ENCODE peak calls at places on chromosomes 13 and 19, in eight cellular contexts. B is tibial nerve; S is GM23338; T is CD8-positive, alpha-beta T cell; J is aorta; F is PC-9; W is CD8-positive, alpha-beta memory T cell; U is IMR-90. L is an unnamed sample.

GRCh38 chr19:29724102-29724641 is 9.1 kb upstream of the C19orf12 start:
- DNase-seq in W (no peak), S (peak; percentile 75), T (peak; percentile 25), U (peak; percentile 5), B (no peak), J (no peak), F (no peak), L (no peak)

GRCh38 chr13:21898461-21898860 is 227.6 kb downstream of the FGF9 start:
- DNase-seq in J (no peak), W (no peak), B (no peak), S (no peak), U (no peak), F (no peak), T (no peak), L (no peak)

GRCh38 chr13:60583196-60583908 is 186.3 kb downstream of the TDRD3 start:
- DNase-seq in B (peak; percentile 74), W (no peak), T (no peak), F (no peak), U (peak; percentile 16), J (no peak), S (peak; percentile 83), L (peak; percentile 31)

GRCh38 chr13:44169018-44169909 is 204.4 kb upstream of the SERP2 start:
- DNase-seq in J (no peak), T (no peak), B (no peak), S (no peak), U (peak; percentile 33), W (no peak), F (no peak), L (no peak)

GRCh38 chr19:10419646-10420443 is 493 bp upstream of the PDE4A start:
- DNase-seq in U (peak; percentile 61), F (no peak), J (no peak), T (no peak), B (no peak), W (no peak), S (peak; percentile 97), L (no peak)

GRCh38 chr13:27131202-27131623 is 40.4 kb downstream of the USP12 start:
- DNase-seq in F (peak; percentile 86), S (peak; percentile 45), T (peak; percentile 67), W (peak; percentile 50), B (no peak), J (no peak), U (peak; percentile 55), L (no peak)

GRCh38 chr19:13964776-13965175 is 12.5 kb downstream of the DCAF15 start:
- DNase-seq in U (peak; percentile 66), F (no peak), S (no peak), B (no peak), J (no peak), T (no peak), W (no peak), L (no peak)

GRCh38 chr13:109330941-109331340 is 455.4 kb downstream of the IRS2 start:
- DNase-seq in B (no peak), T (no peak), J (no peak), S (no peak), W (no peak), U (peak; percentile 85), F (peak; percentile 73), L (no peak)

GRCh38 chr13:98761126-98761978 is 8.9 kb upstream of the SLC15A1 start:
- DNase-seq in U (peak; percentile 74), F (peak; percentile 49), S (no peak), J (no peak), T (no peak), W (no peak), B (no peak), L (no peak)

GRCh38 chr13:80339578-80339840 is 1.4 kb downstream of the SPRY2 start:
- DNase-seq in W (no peak), T (no peak), U (no peak), S (peak; percentile 56), B (no peak), J (no peak), F (no peak), L (no peak)

GRCh38 chr13:77289844-77290243 is 37.0 kb downstream of the MYCBP2 start:
- DNase-seq in W (no peak), T (no peak), F (no peak), J (no peak), U (no peak), B (no peak), S (no peak), L (no peak)

GRCh38 chr19:29614046-29614445 is 8.0 kb downstream of the POP4 start:
- DNase-seq in J (no peak), S (no peak), W (no peak), F (no peak), U (no peak), B (no peak), T (no peak), L (peak; percentile 17)

GRCh38 chr13:75365724-75366173 is 116.2 kb downstream of the TBC1D4 start:
- DNase-seq in F (peak; percentile 78), B (no peak), U (peak; percentile 86), J (no peak), S (peak; percentile 39), T (no peak), W (no peak), L (no peak)

GRCh38 chr13:28026508-28026907 is 38.0 kb upstream of the URAD start:
- DNase-seq in U (no peak), T (no peak), S (peak; percentile 14), J (no peak), W (no peak), B (no peak), F (no peak), L (no peak)

GRCh38 chr13:93535256-93535655 is 308.6 kb downstream of the GPC6 start:
- DNase-seq in T (no peak), J (no peak), U (peak; percentile 76), F (no peak), B (no peak), W (no peak), S (no peak), L (no peak)

GRCh38 chr19:44212865-44213346 is 574 bp downstream of the ZNF227 start:
- DNase-seq in B (no peak), J (no peak), T (no peak), U (peak; percentile 55), W (no peak), S (peak; percentile 53), F (peak; percentile 30), L (no peak)

GRCh38 chr19:27722625-27723024 is 1490.3 kb downstream of the UQCRFS1 start:
- DNase-seq in F (no peak), U (no peak), S (no peak), T (no peak), W (no peak), J (no peak), B (no peak), L (no peak)

GRCh38 chr13:76717092-76717491 is 169.1 kb downstream of the KCTD12 start:
- DNase-seq in U (peak; percentile 73), S (no peak), T (no peak), J (no peak), B (no peak), F (no peak), W (no peak), L (no peak)

GRCh38 chr19:52398091-52398461 is 427 bp downstream of the ZNF528 start:
- DNase-seq in T (no peak), U (peak; percentile 1), S (peak; percentile 44), F (no peak), W (no peak), J (peak; percentile 44), B (no peak), L (peak; percentile 30)

GRCh38 chr19:18597809-18598660 is 8.6 kb downstream of the CRLF1 start:
- DNase-seq in W (no peak), F (no peak), U (no peak), J (no peak), T (no peak), B (no peak), S (no peak), L (no peak)

GRCh38 chr19:2984196-2984490 is 6.8 kb downstream of the TLE6 start:
- DNase-seq in T (no peak), W (no peak), B (no peak), S (no peak), F (no peak), U (no peak), J (no peak), L (no peak)
- H3K4me3 ChIP-seq in T (no peak overlapping the region), W (no peak overlapping the region), B (peak overlapping the region; percentile 28), S (peak overlapping the region; percentile 42), F (no peak overlapping the region), U (peak overlapping the region; percentile 43), J (no peak overlapping the region), L (no peak overlapping the region)

GRCh38 chr19:651114-651818 is 11.6 kb downstream of the FGF22 start:
- DNase-seq in T (no peak), B (no peak), S (no peak), F (no peak), W (no peak), U (no peak), J (no peak), L (no peak)
- H3K36me3 ChIP-seq in T (peaks cover 39% of the 10 kb centered on the region), B (no peaks in the 10 kb centered on the region), S (peaks cover 5% of the 10 kb centered on the region), F (no peaks in the 10 kb centered on the region), W (peaks cover 14% of the 10 kb centered on the region), U (peaks cover 49% of the 10 kb centered on the region), J (peaks cover 4% of the 10 kb centered on the region), L (peaks cover 11% of the 10 kb centered on the region)

GRCh38 chr19:38709119-38709518 is 35.2 kb downstream of the CAPN12 start:
- DNase-seq in W (no peak), S (no peak), B (no peak), T (no peak), F (no peak), J (no peak), U (no peak), L (no peak)
- H3K4me1 ChIP-seq in W (no peaks in the 10 kb centered on the region), S (no peaks in the 10 kb centered on the region), B (peaks cover 7% of the 10 kb centered on the region), T (no peaks in the 10 kb centered on the region), F (peaks cover 26% of the 10 kb centered on the region), J (no peaks in the 10 kb centered on the region), U (peaks cover 45% of the 10 kb centered on the region), L (peaks cover 2% of the 10 kb centered on the region)

GRCh38 chr19:57320180-57321084 is at the start of gene ZNF543:
- DNase-seq in T (peak; percentile 91), W (peak; percentile 88), U (peak; percentile 95), S (peak; percentile 99), J (peak; percentile 98), B (peak; percentile 91), F (peak; percentile 92), L (peak; percentile 96)

GRCh38 chr19:57321746-57322145 is 1.5 kb downstream of the ZNF543 start:
- DNase-seq in T (no peak), F (no peak), J (no peak), B (no peak), U (no peak), W (no peak), S (no peak), L (no peak)

GRCh38 chr19:57319869-57320179 is 448 bp upstream of the ZNF543 start:
- DNase-seq in F (no peak), U (no peak), W (no peak), J (no peak), S (no peak), T (no peak), B (no peak), L (no peak)

GRCh38 chr19:57317503-57317902 is 2.8 kb upstream of the ZNF543 start:
- DNase-seq in F (no peak), T (no peak), W (no peak), U (no peak), S (peak; percentile 66), J (no peak), B (no peak), L (no peak)

GRCh38 chr19:57321164-57321563 is 892 bp downstream of the ZNF543 start:
- DNase-seq in U (no peak), F (no peak), S (no peak), W (no peak), B (no peak), T (no peak), J (no peak), L (no peak)
- H3K4me3 ChIP-seq in U (peak overlapping the region; percentile 78), F (peak overlapping the region; percentile 91), S (peak overlapping the region; percentile 91), W (peak overlapping the region; percentile 68), B (peak overlapping the region; percentile 52), T (peak overlapping the region; percentile 61), J (peak overlapping the region; percentile 57), L (peak overlapping the region; percentile 42)

GRCh38 chr19:41386442-41386841 is 10.1 kb downstream of the TMEM91 start:
- DNase-seq in S (no peak), W (no peak), B (no peak), J (no peak), T (no peak), U (no peak), F (no peak), L (no peak)
- H3K36me3 ChIP-seq in S (peaks cover 11% of the 10 kb centered on the region), W (peaks cover 19% of the 10 kb centered on the region), B (no peaks in the 10 kb centered on the region), J (peaks cover 3% of the 10 kb centered on the region), T (peaks cover 30% of the 10 kb centered on the region), U (peaks cover 27% of the 10 kb centered on the region), F (peaks cover 6% of the 10 kb centered on the region), L (peaks cover 5% of the 10 kb centered on the region)